ENCODE peak calls at places on chromosomes 12 and 14, in nine cellular contexts. M is MV-4-11, K is NCI-H187 treated with DMSO at 0.1 percent for 48 hours, J is dermis microvascular lymphatic vessel endothelial cell, Q is type B pancreatic cell, P is left ventricle myocardium superior, O is NCI-H1436, H is activated T-helper 1 cell treated with Interleukin-2 at 50 U/mL for 16 hours, E is DMS 273 treated with DMSO at 0.1 percent for 48 hours. I is an unnamed sample.

GRCh38 chr12:108055135-108055534 is 74.0 kb upstream of the WSCD2 start:
- DNase-seq in M (no peak), K (no peak), J (no peak), Q (no peak), P (no peak), O (no peak), H (no peak), E (no peak), I (no peak)

GRCh38 chr12:116635487-116635886 is 76.3 kb downstream of the MAP1LC3B2 start:
- DNase-seq in M (peak; percentile 99), K (no peak), J (no peak), Q (no peak), P (no peak), O (no peak), H (no peak), E (no peak), I (no peak)

GRCh38 chr12:9668141-9669018 is 1.1 kb upstream of the CLEC2D start:
- DNase-seq in M (no peak), K (no peak), J (no peak), Q (no peak), P (no peak), O (no peak), H (no peak), E (no peak), I (no peak)

GRCh38 chr12:108633534-108634224 is at the start of gene SELPLG:
- DNase-seq in M (peak; percentile 98), K (peak; percentile 49), J (no peak), Q (no peak), P (peak; percentile 73), O (no peak), H (peak; percentile 74), E (no peak), I (peak; percentile 95)

GRCh38 chr14:61219256-61219655 is 61.9 kb downstream of the TMEM30B start:
- DNase-seq in M (no peak), K (no peak), J (no peak), Q (no peak), P (no peak), O (no peak), H (no peak), E (no peak), I (no peak)

GRCh38 chr14:92945959-92946846 is 23.3 kb downstream of the CHGA start:
- DNase-seq in M (no peak), K (no peak), J (peak; percentile 89), Q (no peak), P (peak; percentile 69), O (no peak), H (no peak), E (no peak), I (peak; percentile 78)

GRCh38 chr14:89669209-89669608 is 252.2 kb upstream of the FOXN3 start:
- DNase-seq in M (peak; percentile 89), K (no peak), J (no peak), Q (no peak), P (peak; percentile 42), O (no peak), H (peak; percentile 0), E (no peak), I (peak; percentile 51)

GRCh38 chr12:25950329-25951115 is 8.0 kb upstream of the RASSF8 start:
- DNase-seq in M (no peak), K (no peak), J (no peak), Q (no peak), P (no peak), O (no peak), H (no peak), E (no peak), I (no peak)

GRCh38 chr12:27637524-27637923 is 58.7 kb upstream of the REP15 start:
- DNase-seq in M (no peak), K (no peak), J (no peak), Q (no peak), P (no peak), O (no peak), H (no peak), E (no peak), I (no peak)

GRCh38 chr12:2301531-2302461 is 249.0 kb downstream of the CACNA1C start:
- DNase-seq in M (no peak), K (no peak), J (no peak), Q (no peak), P (peak; percentile 77), O (no peak), H (no peak), E (no peak), I (no peak)

GRCh38 chr14:50667491-50668007 is 557 bp downstream of the SAV1 start:
- DNase-seq in M (no peak), K (no peak), J (no peak), Q (no peak), P (no peak), O (peak; percentile 3), H (no peak), E (no peak), I (no peak)

I was measured in lower lobe of right lung.